ENCODE peak calls at places on chromosomes 2 and 18, in seven cellular contexts. G is cardiac fibroblast, J is hepatocyte, Y is PC-3, R is PC-9, V is astrocyte of the spinal cord, Q is A549. W is an unnamed sample.

GRCh38 chr2:9556121-9556869 is 665 bp upstream of the ADAM17 start:
- DNase-seq in G (peak), J (no peak), Y (peak), R (no peak), V (peak), Q (no peak), W (no peak)

GRCh38 chr2:8837795-8838140 is 355 bp upstream of the KIDINS220 start:
- DNase-seq in G (no peak), J (no peak), Y (no peak), R (no peak), V (no peak), Q (no peak), W (no peak)

GRCh38 chr2:43391877-43392214 is 165.4 kb upstream of the ZFP36L2 start:
- DNase-seq in G (peak), J (no peak), Y (peak), R (no peak), V (peak), Q (no peak), W (peak)

GRCh38 chr2:128868686-128869551 is 550.3 kb upstream of the HS6ST1 start:
- DNase-seq in G (peak), J (no peak), Y (no peak), R (no peak), V (peak), Q (no peak), W (no peak)

GRCh38 chr2:186255823-186256222 is 230.2 kb upstream of the ZC3H15 start:
- DNase-seq in G (no peak), J (no peak), Y (no peak), R (no peak), V (no peak), Q (no peak), W (no peak)

GRCh38 chr2:206085742-206086445 is at the start of gene INO80D:
- DNase-seq in G (peak), J (peak), Y (peak), R (peak), V (peak), Q (peak), W (peak)

GRCh38 chr2:217489145-217489960 is 513.4 kb downstream of the TNS1 start:
- DNase-seq in G (no peak), J (no peak), Y (peak), R (peak), V (peak), Q (no peak), W (no peak)

GRCh38 chr2:109468893-109469292 is 144.9 kb downstream of the SEPTIN10 start:
- DNase-seq in G (no peak), J (no peak), Y (no peak), R (peak), V (no peak), Q (no peak), W (no peak)

GRCh38 chr2:173571021-173571821 is 216.5 kb downstream of the CDCA7 start:
- DNase-seq in G (peak), J (peak), Y (peak), R (peak), V (peak), Q (peak), W (peak)

GRCh38 chr18:46289458-46289857 is 185.3 kb downstream of the HAUS1 start:
- DNase-seq in G (no peak), J (no peak), Y (no peak), R (no peak), V (no peak), Q (no peak), W (no peak)

GRCh38 chr2:158664987-158665386 is 130.1 kb upstream of the DAPL1 start:
- DNase-seq in G (peak), J (no peak), Y (no peak), R (no peak), V (no peak), Q (no peak), W (no peak)

GRCh38 chr2:189819297-189819704 is 35.1 kb downstream of the PMS1 start:
- DNase-seq in G (peak), J (no peak), Y (peak), R (no peak), V (peak), Q (no peak), W (peak)

GRCh38 chr18:23093772-23094171 is 41.5 kb upstream of the CABLES1 start:
- DNase-seq in G (no peak), J (no peak), Y (no peak), R (no peak), V (no peak), Q (no peak), W (no peak)

GRCh38 chr2:96413067-96413722 is 77.6 kb downstream of the NCAPH start:
- DNase-seq in G (peak), J (peak), Y (peak), R (peak), V (peak), Q (peak), W (no peak)

GRCh38 chr2:147760984-147761383 is 83.8 kb upstream of the ACVR2A start:
- DNase-seq in G (no peak), J (no peak), Y (no peak), R (no peak), V (no peak), Q (no peak), W (no peak)

GRCh38 chr18:57728941-57729511 is 74.1 kb downstream of the ATP8B1 start:
- DNase-seq in G (peak), J (peak), Y (peak), R (peak), V (no peak), Q (peak), W (no peak)

GRCh38 chr2:64535024-64535423 is 10.9 kb downstream of the AFTPH start:
- DNase-seq in G (no peak), J (no peak), Y (no peak), R (no peak), V (no peak), Q (no peak), W (no peak)

GRCh38 chr2:232993231-232993821 is 19.7 kb downstream of the NGEF start:
- DNase-seq in G (peak), J (no peak), Y (no peak), R (no peak), V (no peak), Q (no peak), W (no peak)

GRCh38 chr2:43050866-43051265 is 175.5 kb downstream of the ZFP36L2 start:
- DNase-seq in G (no peak), J (no peak), Y (no peak), R (no peak), V (no peak), Q (no peak), W (no peak)

GRCh38 chr2:3635171-3636008 is 22.6 kb upstream of the ALLC start:
- DNase-seq in G (no peak), J (no peak), Y (peak), R (no peak), V (no peak), Q (no peak), W (no peak)

DNA sequence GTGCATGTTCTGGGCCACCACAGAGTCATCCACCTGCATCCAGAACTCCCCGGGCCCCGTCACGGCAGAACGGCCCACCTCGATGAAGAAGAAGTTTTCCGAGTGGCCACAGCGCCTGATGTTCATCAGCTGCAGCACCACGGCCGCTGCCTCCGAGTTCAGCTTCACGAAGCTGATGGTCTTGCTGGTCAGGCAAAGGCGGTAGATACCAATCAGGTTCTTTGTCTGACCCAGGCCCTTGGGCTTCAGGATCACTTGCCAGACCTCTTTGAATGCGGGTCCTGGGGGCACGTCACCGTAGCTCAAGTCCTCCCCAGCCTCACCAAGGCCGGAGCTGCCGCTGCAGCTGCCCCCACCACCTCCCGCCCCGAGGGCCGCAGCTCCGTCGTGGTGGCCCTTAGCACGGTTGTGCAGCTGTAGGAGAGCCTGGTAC is 1.6 kb downstream of the IRS1 start:
- DNase-seq in G (no peak), J (no peak), Y (no peak), R (no peak), V (no peak), Q (no peak), W (no peak)
- H3K4me3 ChIP-seq in G (peak), J (peak), Y (peak), R (peak), V (peak), Q (peak), W (peak)

DNA sequence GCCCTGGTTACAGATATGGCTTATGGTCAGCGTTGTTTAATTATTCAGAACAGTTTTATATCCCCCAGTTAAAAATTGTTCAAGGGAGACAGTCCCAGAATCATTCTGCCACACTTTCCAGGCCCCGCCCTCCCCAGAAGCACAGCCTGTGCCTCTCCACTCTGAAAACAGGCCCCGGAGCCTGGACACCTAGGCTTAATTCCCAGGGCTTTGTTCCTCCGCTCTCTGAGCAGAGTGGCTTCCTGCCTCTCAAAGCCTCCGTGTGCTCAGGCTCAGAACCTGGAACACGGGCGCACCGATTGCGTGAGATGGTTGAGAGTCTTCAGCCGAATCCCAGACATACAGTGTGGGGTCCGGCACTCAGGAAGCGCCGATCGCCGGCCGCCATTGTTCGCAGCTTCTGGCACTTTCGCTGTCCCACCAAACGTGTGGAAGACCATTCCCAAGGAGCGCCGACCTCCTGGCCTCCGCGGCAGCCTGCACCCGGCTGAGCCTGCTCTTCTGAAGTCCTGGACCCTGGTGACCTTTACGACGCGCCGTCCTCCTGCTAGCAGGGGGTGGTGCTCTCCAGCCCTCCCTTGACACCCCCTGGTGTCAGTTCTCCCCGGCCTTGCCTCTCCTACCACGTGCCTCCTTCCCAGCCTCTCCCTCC is 45.6 kb downstream of the TWIST2 start:
- DNase-seq in G (no peak), J (no peak), Y (no peak), R (no peak), V (no peak), Q (no peak), W (no peak)
- TF ChIP-seq CTCF in G (no peak), J (no peak), Y (no peak), R (no peak), V (no peak), Q (no peak), W (no peak)

DNA sequence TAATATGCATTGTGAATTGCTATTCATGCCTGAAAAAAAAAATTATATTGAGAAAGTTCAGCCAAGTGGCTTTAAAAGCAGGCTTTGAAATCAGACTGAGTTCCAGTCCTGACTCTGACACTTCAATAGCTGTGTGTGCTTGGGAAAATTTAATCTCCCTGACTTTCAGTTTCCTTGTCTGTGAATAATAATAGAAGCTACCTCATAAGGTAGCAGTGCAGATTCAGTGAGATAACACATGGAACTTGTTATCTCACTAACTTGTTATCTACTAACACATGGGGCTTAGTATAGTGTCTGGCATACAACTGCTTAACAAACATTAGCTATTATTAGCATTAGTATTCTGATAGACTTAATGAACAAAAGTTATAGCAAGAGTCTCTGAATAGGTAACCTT is 14.9 kb downstream of the ALS2 start:
- DNase-seq in G (no peak), J (no peak), Y (no peak), R (no peak), V (no peak), Q (no peak), W (no peak)
- H3K4me3 ChIP-seq in G (no peak), J (no peak), Y (no peak), R (no peak), V (no peak), Q (no peak), W (no peak)

GRCh38 chr2:209425082-209426071 is 1.5 kb downstream of the MAP2 start:
- DNase-seq in G (peak), J (peak), Y (peak), R (peak), V (peak), Q (peak), W (peak)
- TF ChIP-seq CTCF in G (peak), J (peak), Y (peak), R (peak), V (peak), Q (peak), W (peak)

GRCh38 chr2:86223098-86223681 is 23.9 kb downstream of the MRPL35 start:
- DNase-seq in G (peak), J (peak), Y (no peak), R (no peak), V (peak), Q (no peak), W (peak)
- H3K4me3 ChIP-seq in G (no peak), J (no peak), Y (no peak), R (no peak), V (no peak), Q (no peak), W (no peak)

DNA sequence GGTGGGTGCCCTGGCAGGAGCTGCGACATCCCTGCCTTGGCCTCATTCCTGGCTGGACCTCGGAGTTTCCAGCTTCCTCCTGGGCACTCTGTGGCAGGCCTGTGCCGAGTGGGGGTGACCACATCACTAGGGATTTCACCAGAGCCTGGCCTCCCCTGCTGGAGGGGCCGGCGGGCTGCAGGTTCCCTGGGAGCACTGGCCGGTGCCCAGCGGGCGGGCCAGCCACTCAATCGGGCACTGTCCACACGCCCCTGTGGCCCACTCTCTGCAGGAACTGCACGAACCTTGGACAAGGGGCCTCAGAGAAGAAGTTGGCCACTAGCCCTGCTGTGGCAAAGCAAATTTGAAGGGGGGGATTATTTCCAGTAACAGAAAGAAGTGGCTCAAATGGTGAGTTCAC is 110.7 kb upstream of the APCDD1 start:
- DNase-seq in G (no peak), J (no peak), Y (no peak), R (no peak), V (no peak), Q (no peak), W (no peak)
- TF ChIP-seq CTCF in G (no peak), J (no peak), Y (no peak), R (no peak), V (no peak), Q (no peak), W (no peak)

W was measured in cardiac muscle cell.